ENCODE peak calls at places on chromosomes 16 and 17, in ten cellular contexts. Q, O, N, E, M, F, P, K, J and Z are unnamed samples.

GRCh38 chr17:488993-489757 is 136.6 kb upstream of the RPH3AL start:
- DNase-seq in P (peak), M (peak), O (no peak), Q (peak), F (no peak), J (no peak), N (no peak), E (no peak), K (peak), Z (no peak)

GRCh38 chr17:33310296-33310695 is 17.2 kb upstream of the ASIC2 start:
- DNase-seq in J (no peak), F (no peak), O (no peak), E (no peak), Q (no peak), P (no peak), N (no peak), K (no peak), M (no peak), Z (no peak)

GRCh38 chr17:36993227-36993626 is 44.5 kb downstream of the AATF start:
- DNase-seq in Q (peak), N (no peak), O (no peak), M (no peak), E (no peak), J (no peak), P (no peak), F (no peak), K (no peak), Z (no peak)

GRCh38 chr17:45221081-45221996 is at the start of gene FMNL1:
- DNase-seq in E (no peak), F (no peak), K (no peak), J (no peak), P (no peak), O (no peak), Q (no peak), N (no peak), M (no peak), Z (peak)

GRCh38 chr16:87828071-87828971 is 41.0 kb downstream of the SLC7A5 start:
- DNase-seq in O (peak), F (no peak), P (peak), M (no peak), J (no peak), Q (no peak), E (no peak), K (no peak), N (no peak), Z (no peak)

GRCh38 chr17:77441130-77441920 is 300.6 kb downstream of the SEC14L1 start:
- DNase-seq in P (peak), E (no peak), O (no peak), K (no peak), N (no peak), J (peak), Q (no peak), F (no peak), M (no peak), Z (no peak)

GRCh38 chr17:34177642-34178041 is 77.4 kb upstream of the CCL2 start:
- DNase-seq in O (no peak), J (no peak), M (no peak), N (peak), K (no peak), Q (no peak), P (no peak), E (no peak), F (no peak), Z (no peak)

GRCh38 chr17:3665834-3666233 is 2.5 kb downstream of the TAX1BP3 start:
- DNase-seq in J (no peak), O (no peak), M (no peak), E (no peak), N (no peak), K (no peak), Q (no peak), F (no peak), P (no peak), Z (no peak)

GRCh38 chr17:45756266-45756989 is 27.7 kb upstream of the CRHR1 start:
- DNase-seq in Q (no peak), E (no peak), N (no peak), M (no peak), K (no peak), J (no peak), O (no peak), F (no peak), P (no peak), Z (no peak)

GRCh38 chr17:47742319-47743181 is 9.5 kb downstream of the TBX21 start:
- DNase-seq in J (no peak), P (peak), N (no peak), M (peak), O (no peak), K (peak), Q (peak), F (peak), E (no peak), Z (peak)

GRCh38 chr16:11688520-11688886 is 20.2 kb downstream of the SNN start:
- DNase-seq in M (no peak), P (no peak), O (no peak), K (no peak), Q (no peak), N (no peak), E (no peak), J (no peak), F (no peak), Z (no peak)

GRCh38 chr17:27425991-27426390 is 30.3 kb upstream of the KSR1 start:
- DNase-seq in F (no peak), K (no peak), P (no peak), Q (no peak), O (no peak), J (no peak), E (no peak), M (no peak), N (no peak), Z (no peak)

GRCh38 chr17:41734139-41734948 is at the start of gene HAP1:
- DNase-seq in N (no peak), F (no peak), M (peak), Q (peak), E (no peak), O (no peak), P (peak), K (peak), J (no peak), Z (peak)

GRCh38 chr17:49201481-49201927 is 8.9 kb downstream of the GNGT2 start:
- DNase-seq in O (no peak), F (no peak), N (no peak), M (no peak), P (no peak), K (no peak), J (no peak), Q (no peak), E (no peak), Z (no peak)

GRCh38 chr17:57523926-57524634 is 221.0 kb downstream of the CCDC182 start:
- DNase-seq in F (no peak), O (peak), N (no peak), P (no peak), M (no peak), E (no peak), Q (no peak), K (no peak), J (no peak), Z (peak)

GRCh38 chr17:40903129-40903847 is 18.2 kb upstream of the KRT20 start:
- DNase-seq in J (no peak), E (no peak), Q (no peak), P (no peak), M (no peak), O (peak), K (no peak), N (no peak), F (peak), Z (peak)

GRCh38 chr16:50270510-50271147 is 4.3 kb downstream of the ADCY7 start:
- DNase-seq in E (no peak), P (no peak), M (no peak), O (no peak), F (no peak), N (no peak), Q (no peak), J (no peak), K (no peak), Z (no peak)

GRCh38 chr16:27070776-27071175 is 4.0 kb downstream of the C16orf82 start:
- DNase-seq in P (no peak), K (no peak), O (no peak), E (no peak), J (no peak), Q (no peak), N (no peak), M (no peak), F (no peak), Z (no peak)

GRCh38 chr17:75755205-75755901 is 9.6 kb downstream of the GALK1 start:
- DNase-seq in P (no peak), M (no peak), Q (no peak), K (no peak), E (no peak), N (no peak), F (no peak), O (no peak), J (no peak), Z (no peak)

GRCh38 chr17:32794533-32795246 is 82.2 kb downstream of the MYO1D start:
- DNase-seq in O (no peak), P (peak), F (no peak), K (no peak), M (peak), E (no peak), Q (no peak), N (no peak), J (no peak), Z (no peak)

GRCh38 chr17:21425736-21426135 is 49.6 kb downstream of the KCNJ12 start:
- DNase-seq in O (peak), P (no peak), N (no peak), M (no peak), E (no peak), F (no peak), J (no peak), Q (no peak), K (no peak), Z (no peak)

GRCh38 chr17:77869665-77870132 is 88.8 kb upstream of the TNRC6C start:
- DNase-seq in F (no peak), E (no peak), O (no peak), K (no peak), P (no peak), M (no peak), Q (no peak), N (no peak), J (no peak), Z (no peak)

GRCh38 chr17:8563024-8563776 is 67.3 kb downstream of the MYH10 start:
- DNase-seq in J (no peak), F (no peak), M (no peak), K (no peak), Q (no peak), P (no peak), O (no peak), E (no peak), N (no peak), Z (no peak)

GRCh38 chr16:56915311-56916105 is 16.4 kb upstream of the HERPUD1 start:
- DNase-seq in J (no peak), O (no peak), M (no peak), Q (no peak), F (no peak), P (no peak), E (no peak), N (peak), K (no peak), Z (no peak)

GRCh38 chr17:4914009-4914408 is 11.1 kb upstream of the CHRNE start:
- DNase-seq in O (no peak), P (peak), K (no peak), Q (no peak), M (no peak), N (no peak), E (no peak), F (no peak), J (no peak), Z (peak)

GRCh38 chr17:47604268-47604927 is 45.3 kb upstream of the KPNB1 start:
- DNase-seq in O (no peak), E (no peak), K (no peak), J (no peak), F (peak), P (peak), Q (peak), N (no peak), M (no peak), Z (no peak)

GRCh38 chr16:70257391-70257790 is 5.7 kb upstream of the EXOSC6 start:
- DNase-seq in Q (no peak), J (no peak), M (no peak), E (no peak), K (no peak), O (no peak), P (no peak), N (no peak), F (no peak), Z (no peak)

GRCh38 chr16:88378836-88379693 is 3.7 kb upstream of the ZNF469 start:
- DNase-seq in J (no peak), O (no peak), Q (no peak), N (no peak), M (no peak), E (no peak), F (no peak), P (no peak), K (no peak), Z (no peak)

GRCh38 chr17:38361700-38362465 is 10.2 kb downstream of the SOCS7 start:
- DNase-seq in K (no peak), Q (no peak), J (no peak), E (no peak), O (peak), P (no peak), F (no peak), N (no peak), M (no peak), Z (peak)

GRCh38 chr17:44362479-44362963 is 1.1 kb downstream of the FAM171A2 start:
- DNase-seq in P (no peak), E (no peak), O (no peak), M (no peak), Q (no peak), F (no peak), J (no peak), K (no peak), N (no peak), Z (no peak)

GRCh38 chr16:73082608-73083007 is 34.7 kb upstream of the ZFHX3 start:
- DNase-seq in Q (peak), O (peak), N (no peak), P (peak), J (no peak), F (no peak), E (no peak), M (no peak), K (no peak), Z (peak)

GRCh38 chr16:85460252-85460982 is 152.7 kb upstream of the GSE1 start:
- DNase-seq in K (no peak), P (no peak), M (no peak), F (no peak), J (no peak), E (no peak), N (no peak), O (no peak), Q (peak), Z (no peak)

GRCh38 chr16:85430523-85431381 is 182.4 kb upstream of the GSE1 start:
- DNase-seq in J (no peak), P (no peak), O (no peak), M (no peak), N (no peak), F (no peak), Q (no peak), E (no peak), K (no peak), Z (no peak)

GRCh38 chr17:77734371-77735050 is 224.0 kb upstream of the TNRC6C start:
- DNase-seq in M (no peak), K (no peak), J (no peak), E (peak), O (peak), P (peak), N (no peak), F (peak), Q (peak), Z (no peak)

GRCh38 chr16:27639588-27640276 is 89.8 kb downstream of the KATNIP start:
- DNase-seq in O (peak), Q (peak), P (peak), E (peak), F (peak), N (peak), K (peak), M (peak), J (no peak), Z (peak)

GRCh38 chr17:49624896-49625295 is 49.2 kb downstream of the NXPH3 start:
- DNase-seq in N (no peak), Q (no peak), F (no peak), K (no peak), E (no peak), J (no peak), P (no peak), M (no peak), O (no peak), Z (no peak)

GRCh38 chr17:19978206-19978802 is 676 bp upstream of the AKAP10 start:
- DNase-seq in F (no peak), K (no peak), P (no peak), N (no peak), Q (no peak), O (peak), J (no peak), M (no peak), E (no peak), Z (no peak)